ENCODE peak calls at places on chromosomes 4 and X, in four cellular contexts. One of them, this sample, is unnamed.

GRCh38 chr4:83917572-83917971 is 381.7 kb downstream of the GPAT3 start:
- DNase-seq in mammary epithelial cell: peak
- DNase-seq in AG04449: no peak
- DNase-seq in mesothelial cell of epicardium: no peak
- DNase-seq in this sample: no peak

GRCh38 chrX:24301060-24301459 is 12.8 kb downstream of the SUPT20HL2 start:
- DNase-seq in mesothelial cell of epicardium: no peak
- DNase-seq in AG04449: no peak
- DNase-seq in mammary epithelial cell: peak
- DNase-seq in this sample: no peak

GRCh38 chr4:123479944-123480343 is 83.3 kb downstream of the SPRY1 start:
- DNase-seq in mammary epithelial cell: peak
- DNase-seq in mesothelial cell of epicardium: no peak
- DNase-seq in AG04449: no peak
- DNase-seq in this sample: no peak

GRCh38 chrX:115562492-115562872 is 1.5 kb downstream of the PLS3 start:
- DNase-seq in mammary epithelial cell: peak
- DNase-seq in AG04449: no peak
- DNase-seq in mesothelial cell of epicardium: no peak
- DNase-seq in this sample: no peak

GRCh38 chrX:129980540-129981206 is 1.8 kb upstream of the BCORL1 start:
- DNase-seq in mammary epithelial cell: no peak
- DNase-seq in AG04449: no peak
- DNase-seq in mesothelial cell of epicardium: peak
- DNase-seq in this sample: no peak

GRCh38 chr4:184292877-184293276 is 75.2 kb upstream of the ENPP6 start:
- DNase-seq in mesothelial cell of epicardium: no peak
- DNase-seq in mammary epithelial cell: no peak
- DNase-seq in AG04449: no peak
- DNase-seq in this sample: no peak

GRCh38 chr4:142248946-142249345 is 597.2 kb downstream of the INPP4B start:
- DNase-seq in AG04449: peak
- DNase-seq in mammary epithelial cell: peak
- DNase-seq in mesothelial cell of epicardium: no peak
- DNase-seq in this sample: peak

GRCh38 chr4:113157086-113157857 is 107.8 kb downstream of the ANK2 start:
- DNase-seq in mesothelial cell of epicardium: no peak
- DNase-seq in AG04449: no peak
- DNase-seq in mammary epithelial cell: no peak
- DNase-seq in this sample: no peak

GRCh38 chrX:111869639-111870034 is 6.3 kb upstream of the TRPC5OS start:
- DNase-seq in mammary epithelial cell: peak
- DNase-seq in AG04449: peak
- DNase-seq in mesothelial cell of epicardium: peak
- DNase-seq in this sample: peak

GRCh38 chr4:86472377-86473019 is 112.6 kb upstream of the MAPK10 start:
- DNase-seq in mammary epithelial cell: no peak
- DNase-seq in AG04449: no peak
- DNase-seq in mesothelial cell of epicardium: no peak
- DNase-seq in this sample: no peak

GRCh38 chr4:188145626-188146025 is 6.4 kb downstream of the TRIML1 start:
- DNase-seq in mesothelial cell of epicardium: no peak
- DNase-seq in mammary epithelial cell: peak
- DNase-seq in AG04449: no peak
- DNase-seq in this sample: no peak

GRCh38 chr4:169009281-169010124 is 552 bp downstream of the CBR4 start:
- DNase-seq in mesothelial cell of epicardium: peak
- DNase-seq in AG04449: no peak
- DNase-seq in mammary epithelial cell: peak
- DNase-seq in this sample: no peak

GRCh38 chr4:9916937-9917336 is 104.4 kb downstream of the SLC2A9 start:
- DNase-seq in AG04449: no peak
- DNase-seq in mesothelial cell of epicardium: no peak
- DNase-seq in mammary epithelial cell: no peak
- DNase-seq in this sample: no peak

GRCh38 chrX:69543572-69543971 is 39.4 kb downstream of the NALF2 start:
- DNase-seq in mammary epithelial cell: no peak
- DNase-seq in mesothelial cell of epicardium: no peak
- DNase-seq in AG04449: no peak
- DNase-seq in this sample: no peak

GRCh38 chr4:147787204-147787603 is 55.3 kb downstream of the ARHGAP10 start:
- DNase-seq in AG04449: no peak
- DNase-seq in mesothelial cell of epicardium: no peak
- DNase-seq in mammary epithelial cell: no peak
- DNase-seq in this sample: peak

GRCh38 chr4:133152330-133152791 is 3.3 kb downstream of the PCDH10 start:
- DNase-seq in mammary epithelial cell: no peak
- DNase-seq in AG04449: no peak
- DNase-seq in mesothelial cell of epicardium: no peak
- DNase-seq in this sample: no peak

GRCh38 chr4:15525080-15525479 is 55.4 kb downstream of the CC2D2A start:
- DNase-seq in mammary epithelial cell: peak
- DNase-seq in AG04449: no peak
- DNase-seq in mesothelial cell of epicardium: no peak
- DNase-seq in this sample: no peak

GRCh38 chr4:38129452-38129830 is 169.2 kb downstream of the PTTG2 start:
- DNase-seq in AG04449: no peak
- DNase-seq in mesothelial cell of epicardium: no peak
- DNase-seq in mammary epithelial cell: no peak
- DNase-seq in this sample: no peak

GRCh38 chr4:162075691-162076090 is 88.1 kb downstream of the FSTL5 start:
- DNase-seq in mammary epithelial cell: peak
- DNase-seq in AG04449: no peak
- DNase-seq in mesothelial cell of epicardium: no peak
- DNase-seq in this sample: no peak

GRCh38 chr4:125489952-125490690 is 175.4 kb downstream of the FAT4 start:
- DNase-seq in mesothelial cell of epicardium: no peak
- DNase-seq in mammary epithelial cell: no peak
- DNase-seq in AG04449: no peak
- DNase-seq in this sample: no peak

GRCh38 chr4:185654311-185654710 is 119.0 kb upstream of the PDLIM3 start:
- DNase-seq in mesothelial cell of epicardium: no peak
- DNase-seq in mammary epithelial cell: no peak
- DNase-seq in AG04449: no peak
- DNase-seq in this sample: no peak

GRCh38 chrX:120269379-120270035 is 18.9 kb downstream of the ZBTB33 start:
- DNase-seq in AG04449: no peak
- DNase-seq in mammary epithelial cell: peak
- DNase-seq in mesothelial cell of epicardium: no peak
- DNase-seq in this sample: no peak

GRCh38 chr4:13783800-13784411 is 156.4 kb upstream of the BOD1L1 start:
- DNase-seq in mammary epithelial cell: peak
- DNase-seq in AG04449: no peak
- DNase-seq in mesothelial cell of epicardium: no peak
- DNase-seq in this sample: no peak

GRCh38 chr4:6074723-6075122 is 56.5 kb upstream of the C4orf50 start:
- DNase-seq in mesothelial cell of epicardium: no peak
- DNase-seq in mammary epithelial cell: no peak
- DNase-seq in AG04449: no peak
- DNase-seq in this sample: no peak

GRCh38 chr4:149166886-149167285 is 648.8 kb downstream of the IQCM start:
- DNase-seq in mesothelial cell of epicardium: no peak
- DNase-seq in AG04449: no peak
- DNase-seq in mammary epithelial cell: no peak
- DNase-seq in this sample: no peak

GRCh38 chrX:131288738-131289511 is at the start of gene IGSF1:
- DNase-seq in mammary epithelial cell: no peak
- DNase-seq in AG04449: no peak
- DNase-seq in mesothelial cell of epicardium: peak
- DNase-seq in this sample: no peak

GRCh38 chr4:36322921-36323354 is 41.5 kb downstream of the DTHD1 start:
- DNase-seq in mesothelial cell of epicardium: no peak
- DNase-seq in mammary epithelial cell: no peak
- DNase-seq in AG04449: no peak
- DNase-seq in this sample: no peak

GRCh38 chr4:111466821-111467605 is 678.2 kb upstream of the FAM241A start:
- DNase-seq in mammary epithelial cell: no peak
- DNase-seq in mesothelial cell of epicardium: no peak
- DNase-seq in AG04449: no peak
- DNase-seq in this sample: no peak

DNA sequence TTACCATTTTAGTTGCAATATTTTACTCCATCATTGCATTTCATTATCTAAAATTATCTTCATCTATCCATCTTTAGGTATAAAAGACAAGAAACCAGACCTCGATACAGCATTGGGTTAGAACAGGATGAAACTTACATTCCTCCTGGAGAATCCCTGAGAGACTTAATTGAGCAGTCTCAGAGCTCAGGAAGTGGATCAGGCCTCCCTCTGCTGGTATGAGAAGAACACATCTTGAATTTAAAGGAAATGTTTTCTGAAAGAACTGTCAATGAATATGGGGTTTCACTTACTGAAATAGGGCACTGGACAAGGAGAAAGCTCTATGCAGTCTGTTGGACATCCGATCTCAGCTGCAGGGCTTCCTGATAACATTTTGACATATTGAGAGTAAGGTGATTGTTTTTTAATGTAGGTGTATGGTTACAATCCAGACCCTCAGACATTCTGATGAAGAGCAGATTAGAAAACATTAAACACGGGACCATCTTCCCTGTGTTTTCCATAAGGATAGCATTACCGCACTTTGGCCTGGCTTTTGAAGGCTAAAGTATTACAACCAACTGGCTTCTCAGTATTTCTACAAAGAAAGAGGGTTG is 367.2 kb downstream of the BMPR1B start:
- DNase-seq in mammary epithelial cell: peak
- DNase-seq in AG04449: no peak
- DNase-seq in mesothelial cell of epicardium: no peak
- DNase-seq in this sample: peak
- TF ChIP-seq CTCF in mammary epithelial cell: peak
- TF ChIP-seq CTCF in AG04449: peak
- TF ChIP-seq CTCF in mesothelial cell of epicardium: no peak
- TF ChIP-seq CTCF in this sample: peak

DNA sequence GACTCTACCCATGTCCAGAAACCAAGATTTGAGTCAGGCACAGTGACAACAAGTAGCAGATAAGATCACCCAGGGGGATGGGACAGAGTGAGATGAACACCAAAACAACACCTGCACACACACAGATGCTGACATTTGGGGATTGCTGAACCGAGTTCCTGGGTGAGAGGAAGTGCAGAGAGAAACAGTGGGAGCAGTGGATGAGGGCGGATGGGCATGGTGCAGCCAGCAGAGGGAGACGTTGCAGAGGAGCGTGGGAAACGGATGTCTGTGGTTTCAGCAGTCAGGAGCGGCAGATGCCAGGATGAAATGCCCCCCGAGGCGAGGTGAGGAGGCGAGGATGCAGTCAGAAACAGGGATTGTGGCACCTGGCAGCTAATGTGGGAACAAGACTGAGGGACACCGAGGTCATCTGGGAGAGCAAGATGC is 78.6 kb upstream of the STS start:
- DNase-seq in mesothelial cell of epicardium: no peak
- DNase-seq in AG04449: no peak
- DNase-seq in mammary epithelial cell: peak
- DNase-seq in this sample: no peak
- TF ChIP-seq CTCF in mesothelial cell of epicardium: no peak
- TF ChIP-seq CTCF in AG04449: peak
- TF ChIP-seq CTCF in mammary epithelial cell: peak
- TF ChIP-seq CTCF in this sample: peak

GRCh38 chr4:131426023-131426758 is 1722.9 kb upstream of the PCDH10 start:
- DNase-seq in mammary epithelial cell: no peak
- DNase-seq in mesothelial cell of epicardium: no peak
- DNase-seq in AG04449: no peak
- DNase-seq in this sample: no peak
- TF ChIP-seq CTCF in mammary epithelial cell: no peak
- TF ChIP-seq CTCF in mesothelial cell of epicardium: no peak
- TF ChIP-seq CTCF in AG04449: no peak
- TF ChIP-seq CTCF in this sample: no peak

GRCh38 chrX:8845469-8845868 is 44.3 kb upstream of the FAM9A start:
- DNase-seq in mammary epithelial cell: no peak
- DNase-seq in mesothelial cell of epicardium: no peak
- DNase-seq in AG04449: no peak
- DNase-seq in this sample: no peak

GRCh38 chrX:8844157-8844556 is 43.0 kb upstream of the FAM9A start:
- DNase-seq in mesothelial cell of epicardium: no peak
- DNase-seq in AG04449: no peak
- DNase-seq in mammary epithelial cell: no peak
- DNase-seq in this sample: no peak

GRCh38 chrX:8841911-8842310 is 40.7 kb upstream of the FAM9A start:
- DNase-seq in mesothelial cell of epicardium: no peak
- DNase-seq in mammary epithelial cell: no peak
- DNase-seq in AG04449: no peak
- DNase-seq in this sample: no peak

GRCh38 chrX:8846271-8846670 is 45.1 kb upstream of the FAM9A start:
- DNase-seq in mammary epithelial cell: no peak
- DNase-seq in AG04449: no peak
- DNase-seq in mesothelial cell of epicardium: no peak
- DNase-seq in this sample: no peak

DNA sequence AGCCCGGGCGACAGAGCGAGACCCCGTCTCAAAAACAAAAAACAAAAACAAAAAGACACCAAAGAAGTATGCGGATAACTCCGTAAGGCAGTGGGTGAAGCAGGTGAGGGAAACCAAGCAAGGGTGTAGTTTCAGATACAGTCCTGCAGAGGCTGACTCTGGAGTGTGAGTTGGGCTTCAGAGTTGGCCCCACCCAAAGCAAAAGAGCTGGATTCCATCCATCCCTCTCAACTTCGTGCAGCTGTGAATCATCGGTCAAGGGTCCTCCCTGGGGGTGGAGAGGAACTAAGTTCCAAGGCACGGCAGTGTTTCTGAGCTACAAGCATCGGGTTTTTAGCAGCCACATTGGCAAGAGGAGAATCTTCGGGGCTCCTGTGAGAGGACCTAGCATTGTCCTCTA is 43.9 kb upstream of the FAM9A start:
- DNase-seq in mammary epithelial cell: no peak
- DNase-seq in mesothelial cell of epicardium: no peak
- DNase-seq in AG04449: no peak
- DNase-seq in this sample: no peak
- TF ChIP-seq CTCF in mammary epithelial cell: no peak
- TF ChIP-seq CTCF in mesothelial cell of epicardium: no peak
- TF ChIP-seq CTCF in AG04449: no peak
- TF ChIP-seq CTCF in this sample: no peak